ENCODE peak calls at places on chromosome 1, in nine cellular contexts. M is D341Med; G is NCI-H2029; H is nephron progenitor cell; V is anterior cingulate cortex; N is stimulated activated naive B cell treated with anti-CD40 and anti-IgM and Interleukin-4, amounts not matched to agents 10 μg/mL and 1 μg/mL and 100 μg/mL, for 72 hours; Q is astrocyte of the spinal cord; F is Calu3; Y is NCI-H446. P is an unnamed sample.

GRCh38 chr1:1703796-1704195 is 11.2 kb upstream of the SLC35E2B start:
- DNase-seq in M (no peak), G (no peak), H (no peak), V (no peak), N (no peak), Q (no peak), F (no peak), Y (no peak), P (no peak)

GRCh38 chr1:92709738-92710137 is 75.2 kb downstream of the EVI5 start:
- DNase-seq in M (no peak), G (no peak), H (peak; percentile 13), V (no peak), N (no peak), Q (peak; percentile 70), F (peak; percentile 52), Y (no peak), P (peak; percentile 62)

GRCh38 chr1:216210081-216210480 is 213.2 kb downstream of the USH2A start:
- DNase-seq in M (no peak), G (no peak), H (no peak), V (no peak), N (no peak), Q (no peak), F (peak; percentile 57), Y (no peak), P (no peak)

GRCh38 chr1:10772711-10773110 is 23.7 kb downstream of the CASZ1 start:
- DNase-seq in M (no peak), G (no peak), H (no peak), V (no peak), N (no peak), Q (no peak), F (no peak), Y (no peak), P (no peak)

GRCh38 chr1:22203335-22203734 is 60.4 kb upstream of the WNT4 start:
- DNase-seq in M (no peak), G (no peak), H (no peak), V (no peak), N (no peak), Q (no peak), F (no peak), Y (no peak), P (no peak)

GRCh38 chr1:12075195-12076114 is 12.4 kb downstream of the TNFRSF8 start:
- DNase-seq in M (no peak), G (no peak), H (no peak), V (no peak), N (no peak), Q (peak; percentile 46), F (no peak), Y (no peak), P (no peak)

GRCh38 chr1:95040032-95040525 is 32.7 kb downstream of the ALG14 start:
- DNase-seq in M (no peak), G (no peak), H (no peak), V (no peak), N (no peak), Q (no peak), F (no peak), Y (no peak), P (no peak)

GRCh38 chr1:171984850-171985485 is 143.7 kb downstream of the DNM3 start:
- DNase-seq in M (peak; percentile 50), G (peak; percentile 4), H (peak; percentile 4), V (no peak), N (no peak), Q (peak; percentile 38), F (no peak), Y (peak; percentile 43), P (peak; percentile 38)

GRCh38 chr1:90340604-90341003 is 345.7 kb downstream of the ZNF326 start:
- DNase-seq in M (no peak), G (peak; percentile 88), H (no peak), V (no peak), N (no peak), Q (no peak), F (no peak), Y (no peak), P (peak; percentile 69)

GRCh38 chr1:85295006-85295431 is 18.6 kb upstream of the BCL10 start:
- DNase-seq in M (no peak), G (no peak), H (no peak), V (no peak), N (no peak), Q (peak; percentile 75), F (no peak), Y (no peak), P (no peak)

GRCh38 chr1:160795951-160796383 is at the start of gene LY9:
- DNase-seq in M (no peak), G (no peak), H (no peak), V (no peak), N (peak; percentile 84), Q (no peak), F (no peak), Y (no peak), P (no peak)

GRCh38 chr1:89130716-89131115 is 4.8 kb upstream of the GBP2 start:
- DNase-seq in M (no peak), G (no peak), H (no peak), V (no peak), N (no peak), Q (no peak), F (no peak), Y (no peak), P (no peak)

GRCh38 chr1:196409586-196409985 is 198.7 kb downstream of the KCNT2 start:
- DNase-seq in M (no peak), G (no peak), H (no peak), V (no peak), N (no peak), Q (peak; percentile 43), F (no peak), Y (no peak), P (no peak)

GRCh38 chr1:183093821-183094287 is 70.6 kb downstream of the LAMC1 start:
- DNase-seq in M (no peak), G (no peak), H (no peak), V (no peak), N (no peak), Q (no peak), F (no peak), Y (no peak), P (no peak)

GRCh38 chr1:95216292-95216990 is 17.6 kb upstream of the RWDD3 start:
- DNase-seq in M (no peak), G (no peak), H (no peak), V (no peak), N (no peak), Q (no peak), F (no peak), Y (no peak), P (no peak)

GRCh38 chr1:241870290-241870689 is 22.3 kb downstream of the EXO1 start:
- DNase-seq in M (no peak), G (no peak), H (no peak), V (no peak), N (no peak), Q (no peak), F (no peak), Y (no peak), P (no peak)

GRCh38 chr1:35807614-35808375 is at the start of gene AGO4:
- DNase-seq in M (peak; percentile 89), G (no peak), H (peak; percentile 79), V (peak; percentile 29), N (peak; percentile 34), Q (peak; percentile 18), F (peak; percentile 68), Y (no peak), P (peak; percentile 56)

GRCh38 chr1:22375601-22376000 is 76.0 kb upstream of the ZBTB40 start:
- DNase-seq in M (no peak), G (no peak), H (no peak), V (no peak), N (no peak), Q (no peak), F (no peak), Y (no peak), P (no peak)

GRCh38 chr1:173603056-173603591 is at the start of gene SLC9C2:
- DNase-seq in M (no peak), G (no peak), H (no peak), V (no peak), N (no peak), Q (peak; percentile 5), F (peak; percentile 15), Y (no peak), P (no peak)

GRCh38 chr1:153578490-153578889 is 12.8 kb upstream of the S100A2 start:
- DNase-seq in M (no peak), G (no peak), H (no peak), V (no peak), N (no peak), Q (no peak), F (no peak), Y (no peak), P (no peak)

GRCh38 chr1:41894778-41895483 is 23.8 kb downstream of the HIVEP3 start:
- DNase-seq in M (no peak), G (no peak), H (no peak), V (no peak), N (no peak), Q (no peak), F (no peak), Y (no peak), P (no peak)

GRCh38 chr1:94160811-94161210 is 39.9 kb upstream of the ABCA4 start:
- DNase-seq in M (no peak), G (no peak), H (no peak), V (no peak), N (no peak), Q (peak; percentile 87), F (no peak), Y (no peak), P (no peak)

GRCh38 chr1:21639594-21640041 is 29.5 kb downstream of the RAP1GAP start:
- DNase-seq in M (no peak), G (no peak), H (peak; percentile 30), V (peak; percentile 63), N (no peak), Q (no peak), F (no peak), Y (no peak), P (no peak)

GRCh38 chr1:3924871-3925655 is 25.0 kb upstream of the C1orf174 start:
- DNase-seq in M (no peak), G (no peak), H (no peak), V (no peak), N (no peak), Q (no peak), F (no peak), Y (no peak), P (no peak)

GRCh38 chr1:14441302-14441741 is 157.2 kb upstream of the KAZN start:
- DNase-seq in M (no peak), G (no peak), H (no peak), V (no peak), N (no peak), Q (peak; percentile 80), F (no peak), Y (no peak), P (no peak)

GRCh38 chr1:156803086-156803851 is 13.4 kb downstream of the SH2D2A start:
- DNase-seq in M (no peak), G (no peak), H (no peak), V (no peak), N (no peak), Q (no peak), F (no peak), Y (no peak), P (no peak)

GRCh38 chr1:30321216-30321910 is 402.0 kb downstream of the MATN1 start:
- DNase-seq in M (no peak), G (no peak), H (no peak), V (no peak), N (no peak), Q (no peak), F (no peak), Y (no peak), P (no peak)

GRCh38 chr1:235919127-235919796 is 52.6 kb upstream of the LYST start:
- DNase-seq in M (no peak), G (no peak), H (no peak), V (no peak), N (no peak), Q (peak; percentile 39), F (no peak), Y (no peak), P (no peak)

GRCh38 chr1:11176081-11176706 is 13.0 kb upstream of the ANGPTL7 start:
- DNase-seq in M (no peak), G (no peak), H (no peak), V (no peak), N (no peak), Q (no peak), F (no peak), Y (no peak), P (no peak)

GRCh38 chr1:59204001-59204400 is 92.9 kb upstream of the FGGY start:
- DNase-seq in M (no peak), G (peak; percentile 37), H (no peak), V (no peak), N (no peak), Q (no peak), F (peak; percentile 15), Y (no peak), P (no peak)

GRCh38 chr1:152967201-152967600 is 3.2 kb upstream of the SPRR4 start:
- DNase-seq in M (no peak), G (no peak), H (no peak), V (no peak), N (no peak), Q (no peak), F (peak; percentile 69), Y (no peak), P (no peak)